ENCODE peak calls at places on chromosomes 11 and 22, in six cellular contexts. Q is RWPE2, F is PC-9, G is uterus, B is tibial nerve, N is fibroblast of lung. V is an unnamed sample.

GRCh38 chr11:3802016-3802790 is 4.8 kb upstream of the NUP98 start:
- DNase-seq in G (no peak), N (no peak), F (no peak), B (no peak), Q (no peak), V (no peak)

GRCh38 chr11:36818410-36818809 is 220.4 kb upstream of the RAG2 start:
- DNase-seq in Q (no peak), B (no peak), G (no peak), N (no peak), F (peak), V (no peak)

GRCh38 chr11:128523616-128524015 is 63.7 kb downstream of the ETS1 start:
- DNase-seq in N (peak), F (no peak), G (no peak), Q (no peak), B (no peak), V (no peak)

GRCh38 chr22:22201185-22201924 is 43.2 kb upstream of the VPREB1 start:
- DNase-seq in N (peak), B (no peak), G (no peak), F (no peak), Q (no peak), V (no peak)

GRCh38 chr22:29309332-29310064 is 3.0 kb downstream of the GAS2L1 start:
- DNase-seq in Q (peak), F (no peak), N (no peak), G (peak), B (no peak), V (no peak)

GRCh38 chr11:75242722-75243600 is 2.4 kb downstream of the TPBGL start:
- DNase-seq in B (no peak), G (peak), N (no peak), F (no peak), Q (no peak), V (no peak)

GRCh38 chr11:79212711-79213110 is 228.1 kb downstream of the TENM4 start:
- DNase-seq in F (no peak), Q (no peak), N (no peak), B (no peak), G (no peak), V (no peak)

GRCh38 chr22:40031766-40032470 is 37.2 kb downstream of the FAM83F start:
- DNase-seq in Q (no peak), B (no peak), G (no peak), F (no peak), N (no peak), V (no peak)

GRCh38 chr11:14503023-14503422 is 3.4 kb upstream of the COPB1 start:
- DNase-seq in F (no peak), Q (no peak), B (no peak), N (peak), G (no peak), V (no peak)

GRCh38 chr11:116970485-116971292 is 127.5 kb downstream of the SIK3 start:
- DNase-seq in B (no peak), F (no peak), Q (no peak), G (no peak), N (peak), V (no peak)

GRCh38 chr22:42726811-42727210 is 6.1 kb upstream of the A4GALT start:
- DNase-seq in N (no peak), F (peak), G (no peak), Q (no peak), B (no peak), V (no peak)

GRCh38 chr11:10558288-10558687 is 10.2 kb downstream of the LYVE1 start:
- DNase-seq in N (no peak), F (no peak), G (no peak), Q (no peak), B (no peak), V (no peak)

GRCh38 chr11:106986261-106986660 is 32.0 kb downstream of the GUCY1A2 start:
- DNase-seq in Q (no peak), B (no peak), G (peak), F (no peak), N (peak), V (no peak)

GRCh38 chr22:25933158-25933788 is 191.3 kb downstream of the MYO18B start:
- DNase-seq in F (no peak), G (no peak), B (no peak), Q (no peak), N (no peak), V (no peak)

GRCh38 chr11:45982656-45983470 is 60.4 kb downstream of the LARGE2 start:
- DNase-seq in Q (no peak), N (peak), B (no peak), F (no peak), G (peak), V (no peak)

GRCh38 chr22:26466196-26466595 is 17.4 kb downstream of the HPS4 start:
- DNase-seq in N (no peak), B (no peak), F (no peak), Q (no peak), G (no peak), V (no peak)

GRCh38 chr22:44734278-44734677 is 18.1 kb upstream of the ARHGAP8 start:
- DNase-seq in F (no peak), G (no peak), Q (no peak), B (no peak), N (no peak), V (no peak)

GRCh38 chr11:6418958-6419611 is at the start of gene APBB1:
- DNase-seq in G (peak), N (peak), F (no peak), B (peak), Q (no peak), V (peak)

GRCh38 chr11:1148752-1149180 is 9.0 kb upstream of the MUC5AC start:
- DNase-seq in N (no peak), B (no peak), Q (peak), G (no peak), F (no peak), V (no peak)

GRCh38 chr11:79208126-79208525 is 232.7 kb downstream of the TENM4 start:
- DNase-seq in G (no peak), Q (no peak), B (no peak), F (no peak), N (no peak), V (no peak)

GRCh38 chr11:45110562-45110961 is 35.9 kb upstream of the PRDM11 start:
- DNase-seq in F (peak), G (peak), B (no peak), Q (no peak), N (peak), V (no peak)

GRCh38 chr11:17553249-17553546 is 6.1 kb downstream of the OTOG start:
- DNase-seq in F (no peak), Q (peak), B (no peak), N (no peak), G (no peak), V (no peak)

DNA sequence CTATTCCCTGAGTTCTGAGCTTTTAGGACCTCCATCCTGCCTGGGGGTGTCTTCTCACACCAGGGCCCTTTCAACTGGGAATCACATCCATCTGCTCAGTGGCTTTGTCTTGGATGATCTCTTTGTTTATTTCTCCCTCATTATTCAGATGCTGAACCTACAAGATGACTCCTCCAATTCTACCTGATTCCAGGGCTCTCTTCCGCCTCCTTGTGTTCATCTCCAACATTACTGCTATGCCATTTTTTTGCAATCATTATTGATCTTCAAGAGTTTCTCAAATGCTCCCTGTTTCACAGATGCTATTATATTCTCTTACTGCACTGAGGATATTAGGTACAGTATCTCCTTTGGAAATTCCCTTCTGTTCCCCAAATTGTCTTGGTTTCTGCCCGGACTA is 307.7 kb downstream of the SHANK2 start:
- DNase-seq in F (no peak), G (no peak), N (no peak), B (no peak), Q (no peak), V (no peak)
- TF ChIP-seq CTCF in F (peak), G (no peak), N (no peak), B (no peak), Q (no peak), V (no peak)

DNA sequence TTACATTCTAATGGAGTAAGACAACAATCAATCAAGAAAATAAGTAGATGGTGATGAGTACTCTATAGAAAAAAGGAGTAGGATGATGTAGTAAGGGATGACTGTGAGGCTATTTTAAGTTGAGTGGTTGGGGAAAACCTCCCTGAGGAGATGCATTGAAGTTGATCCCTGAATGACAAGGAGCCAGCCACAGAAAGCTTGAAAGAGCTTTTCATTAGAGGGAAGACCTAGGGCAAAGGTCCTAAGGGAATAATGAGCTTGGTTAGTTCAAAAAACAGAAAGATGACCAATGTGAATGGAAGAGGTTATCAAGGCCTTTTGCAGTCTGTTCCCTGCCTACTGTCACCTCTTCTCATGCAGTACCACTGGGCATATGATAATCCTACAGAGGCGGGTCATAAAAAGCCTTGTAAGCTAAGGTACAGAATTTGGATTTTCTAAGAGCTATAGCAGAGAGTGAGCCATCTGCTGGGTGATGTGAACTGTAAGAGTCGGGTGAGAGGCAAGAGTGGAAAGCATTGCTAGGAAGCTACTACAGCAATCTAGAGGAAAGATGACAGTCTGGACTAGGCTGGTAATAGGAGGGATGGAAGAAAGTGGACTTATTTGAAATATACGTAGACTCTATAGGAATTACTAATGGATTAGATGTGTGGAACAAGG is 3.1 kb downstream of the PPP2R1B start:
- DNase-seq in F (no peak), N (peak), Q (no peak), B (no peak), G (no peak), V (no peak)
- TF ChIP-seq CTCF in F (no peak), N (peak), Q (no peak), B (no peak), G (no peak), V (no peak)

GRCh38 chr22:37229012-37229804 is 14.9 kb downstream of the RAC2 start:
- DNase-seq in G (no peak), F (peak), B (no peak), Q (peak), N (peak), V (peak)

GRCh38 chr22:37230673-37231405 is 13.2 kb downstream of the RAC2 start:
- DNase-seq in F (no peak), G (no peak), B (no peak), N (no peak), Q (no peak), V (peak)

GRCh38 chr22:37228106-37229011 is 15.7 kb downstream of the RAC2 start:
- DNase-seq in F (peak), B (no peak), Q (peak), N (no peak), G (no peak), V (peak)

GRCh38 chr22:37231406-37232139 is 12.5 kb downstream of the RAC2 start:
- DNase-seq in G (no peak), F (no peak), N (no peak), Q (no peak), B (no peak), V (peak)

DNA sequence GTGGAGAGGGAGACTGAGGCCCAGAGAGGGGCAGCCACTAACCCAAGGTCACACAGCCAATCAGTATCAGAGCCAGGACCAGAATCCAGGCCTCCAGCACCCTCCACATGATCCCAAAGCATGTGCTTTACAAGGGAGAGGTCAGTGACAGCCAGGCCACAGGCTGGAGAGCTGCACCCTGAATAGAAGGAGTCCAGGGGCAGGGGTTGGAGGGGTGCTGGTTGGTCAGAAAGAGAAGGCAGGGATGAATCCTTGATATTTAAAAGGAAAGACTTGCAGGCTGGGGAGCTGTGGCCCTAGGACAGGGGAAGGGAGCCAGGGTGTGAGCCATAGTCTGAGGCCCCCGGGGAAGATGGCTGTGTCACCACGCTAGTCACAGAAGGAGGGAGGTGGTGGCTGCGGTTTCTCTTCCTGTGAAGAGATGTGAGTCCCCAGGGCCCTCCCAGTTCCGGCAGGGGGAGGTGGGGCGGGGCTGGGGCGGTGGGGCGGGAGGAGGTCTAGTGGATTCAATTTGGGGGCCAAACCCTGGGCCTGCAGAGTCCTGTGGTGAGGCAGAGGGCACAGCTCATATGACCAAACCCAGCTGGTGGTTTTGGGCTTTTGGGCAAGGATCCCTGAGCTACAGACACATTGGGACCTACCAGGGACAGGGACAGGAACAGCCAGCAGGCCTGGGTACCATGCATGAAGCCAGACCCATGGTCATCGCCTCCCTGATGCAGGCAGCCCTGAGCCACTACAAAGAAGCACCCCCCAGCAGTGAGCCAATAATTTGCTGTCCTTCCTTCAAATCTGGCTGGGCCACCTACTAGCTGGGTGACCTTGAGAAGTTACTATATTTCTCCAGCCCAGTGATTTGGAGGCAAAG is 14.0 kb downstream of the RAC2 start:
- DNase-seq in F (peak), N (no peak), B (no peak), Q (peak), G (no peak), V (peak)
- TF ChIP-seq CTCF in F (no peak), N (no peak), B (no peak), Q (no peak), G (no peak), V (no peak)

GRCh38 chr11:11641581-11641980 is 19.8 kb upstream of the GALNT18 start:
- DNase-seq in B (no peak), Q (no peak), F (no peak), N (no peak), G (no peak), V (no peak)
- TF ChIP-seq CTCF in B (no peak), Q (no peak), F (no peak), N (no peak), G (no peak), V (no peak)

GRCh38 chr22:37368058-37368457 is 59.2 kb downstream of the ELFN2 start:
- DNase-seq in B (no peak), F (no peak), G (no peak), N (no peak), Q (no peak), V (no peak)

GRCh38 chr22:37362618-37363017 is 64.7 kb downstream of the ELFN2 start:
- DNase-seq in Q (no peak), F (no peak), B (no peak), N (peak), G (no peak), V (no peak)

GRCh38 chr22:37365950-37366349 is 61.3 kb downstream of the ELFN2 start:
- DNase-seq in F (no peak), Q (no peak), B (no peak), N (no peak), G (no peak), V (no peak)

GRCh38 chr22:37366601-37367000 is 60.7 kb downstream of the ELFN2 start:
- DNase-seq in F (no peak), Q (no peak), N (no peak), B (no peak), G (no peak), V (no peak)

GRCh38 chr22:37363593-37363992 is 63.7 kb downstream of the ELFN2 start:
- DNase-seq in G (no peak), B (no peak), Q (no peak), N (no peak), F (no peak), V (no peak)
- TF ChIP-seq CTCF in G (no peak), B (no peak), Q (no peak), N (no peak), F (no peak), V (no peak)

GRCh38 chr11:27837895-27838563 is 137.8 kb upstream of the BDNF start:
- DNase-seq in N (no peak), G (no peak), Q (no peak), F (no peak), B (no peak), V (no peak)

GRCh38 chr11:27842290-27842689 is 142.0 kb upstream of the BDNF start:
- DNase-seq in F (no peak), Q (no peak), B (no peak), G (no peak), N (no peak), V (no peak)

GRCh38 chr11:27838674-27839073 is 138.4 kb upstream of the BDNF start:
- DNase-seq in F (no peak), G (no peak), N (no peak), B (no peak), Q (no peak), V (no peak)

DNA sequence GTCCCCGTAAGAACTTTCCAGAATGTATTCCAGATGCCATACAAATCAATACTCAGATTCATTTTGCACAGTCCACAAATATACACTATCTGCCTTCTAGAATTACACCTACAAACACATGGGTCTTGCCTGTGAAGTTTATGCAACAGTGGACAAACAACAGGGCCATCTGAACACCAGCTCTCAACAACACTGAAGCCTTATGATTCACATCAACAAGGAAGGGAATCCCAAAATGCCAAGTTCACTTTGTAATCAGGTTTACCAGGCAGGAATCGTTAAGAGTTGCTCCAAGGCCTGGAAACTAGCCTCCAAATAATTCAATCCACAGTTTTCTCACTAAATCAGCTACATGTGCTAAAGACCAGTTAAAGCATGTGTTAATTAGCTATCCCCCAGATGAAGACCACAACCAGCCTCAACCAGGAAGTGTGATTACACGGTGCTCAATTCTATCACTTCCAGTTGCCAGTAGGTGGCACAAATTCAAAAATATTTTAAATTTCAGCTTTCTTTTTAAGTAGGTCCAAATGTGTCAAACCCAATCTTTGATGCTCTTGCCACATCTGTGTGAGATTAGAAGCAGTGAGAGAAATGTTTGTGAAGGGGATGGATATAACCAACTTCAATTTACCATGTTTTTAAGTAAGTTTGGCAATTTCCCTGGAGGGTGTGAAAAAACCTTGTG is 139.1 kb upstream of the BDNF start:
- DNase-seq in N (peak), Q (no peak), F (no peak), B (no peak), G (no peak), V (no peak)
- TF ChIP-seq CTCF in N (peak), Q (peak), F (peak), B (no peak), G (no peak), V (no peak)

GRCh38 chr11:8055111-8055835 is 25.7 kb upstream of the TUB start:
- DNase-seq in G (peak), N (no peak), B (no peak), F (no peak), Q (no peak), V (no peak)
- TF ChIP-seq CTCF in G (no peak), N (peak), B (no peak), F (peak), Q (no peak), V (no peak)